ENCODE peak calls at places on chromosome 12, in six cellular contexts. One of them, this sample, is unnamed.

GRCh38 chr12:110067531-110067930 is 19.2 kb upstream of the C12orf76 start:
- DNase-seq in nephron progenitor cell: no peak
- DNase-seq in left ventricle myocardium inferior: no peak
- DNase-seq in fibroblast of lung: no peak
- DNase-seq in glutamatergic neuron: no peak
- DNase-seq in CD4-positive, alpha-beta T cell: no peak
- DNase-seq in this sample: no peak

GRCh38 chr12:84842406-84843013 is 70.1 kb downstream of the SLC6A15 start:
- DNase-seq in nephron progenitor cell: peak
- DNase-seq in left ventricle myocardium inferior: no peak
- DNase-seq in glutamatergic neuron: no peak
- DNase-seq in fibroblast of lung: peak
- DNase-seq in CD4-positive, alpha-beta T cell: no peak
- DNase-seq in this sample: peak

GRCh38 chr12:111991946-111992345 is 21.0 kb downstream of the TMEM116 start:
- DNase-seq in nephron progenitor cell: no peak
- DNase-seq in left ventricle myocardium inferior: no peak
- DNase-seq in glutamatergic neuron: no peak
- DNase-seq in CD4-positive, alpha-beta T cell: no peak
- DNase-seq in fibroblast of lung: peak
- DNase-seq in this sample: no peak

GRCh38 chr12:92762773-92763172 is 60.0 kb downstream of the PLEKHG7 start:
- DNase-seq in CD4-positive, alpha-beta T cell: no peak
- DNase-seq in left ventricle myocardium inferior: no peak
- DNase-seq in fibroblast of lung: peak
- DNase-seq in nephron progenitor cell: no peak
- DNase-seq in glutamatergic neuron: no peak
- DNase-seq in this sample: no peak

GRCh38 chr12:125069616-125070015 is 4.4 kb downstream of the AACS start:
- DNase-seq in CD4-positive, alpha-beta T cell: no peak
- DNase-seq in glutamatergic neuron: no peak
- DNase-seq in nephron progenitor cell: no peak
- DNase-seq in left ventricle myocardium inferior: no peak
- DNase-seq in fibroblast of lung: no peak
- DNase-seq in this sample: no peak

GRCh38 chr12:42987216-42987631 is 397.7 kb upstream of the PRICKLE1 start:
- DNase-seq in left ventricle myocardium inferior: no peak
- DNase-seq in fibroblast of lung: peak
- DNase-seq in glutamatergic neuron: no peak
- DNase-seq in nephron progenitor cell: peak
- DNase-seq in CD4-positive, alpha-beta T cell: no peak
- DNase-seq in this sample: no peak

GRCh38 chr12:89960607-89961394 is 252.2 kb upstream of the ATP2B1 start:
- DNase-seq in nephron progenitor cell: no peak
- DNase-seq in left ventricle myocardium inferior: no peak
- DNase-seq in glutamatergic neuron: no peak
- DNase-seq in fibroblast of lung: peak
- DNase-seq in CD4-positive, alpha-beta T cell: no peak
- DNase-seq in this sample: no peak

GRCh38 chr12:19245126-19245525 is 115.6 kb downstream of the PLEKHA5 start:
- DNase-seq in glutamatergic neuron: no peak
- DNase-seq in CD4-positive, alpha-beta T cell: no peak
- DNase-seq in fibroblast of lung: no peak
- DNase-seq in left ventricle myocardium inferior: no peak
- DNase-seq in nephron progenitor cell: no peak
- DNase-seq in this sample: no peak

GRCh38 chr12:94640134-94640928 is 10.0 kb downstream of the TMCC3 start:
- DNase-seq in CD4-positive, alpha-beta T cell: no peak
- DNase-seq in glutamatergic neuron: no peak
- DNase-seq in left ventricle myocardium inferior: no peak
- DNase-seq in nephron progenitor cell: no peak
- DNase-seq in fibroblast of lung: peak
- DNase-seq in this sample: no peak

GRCh38 chr12:93344876-93345275 is 32.8 kb upstream of the NUDT4 start:
- DNase-seq in CD4-positive, alpha-beta T cell: no peak
- DNase-seq in nephron progenitor cell: no peak
- DNase-seq in glutamatergic neuron: no peak
- DNase-seq in left ventricle myocardium inferior: no peak
- DNase-seq in fibroblast of lung: peak
- DNase-seq in this sample: no peak

GRCh38 chr12:46160081-46160980 is 108.5 kb downstream of the SLC38A1 start:
- DNase-seq in nephron progenitor cell: no peak
- DNase-seq in left ventricle myocardium inferior: no peak
- DNase-seq in CD4-positive, alpha-beta T cell: no peak
- DNase-seq in glutamatergic neuron: no peak
- DNase-seq in fibroblast of lung: peak
- DNase-seq in this sample: peak

GRCh38 chr12:119589087-119589486 is 4.5 kb upstream of the TMEM233 start:
- DNase-seq in left ventricle myocardium inferior: no peak
- DNase-seq in glutamatergic neuron: no peak
- DNase-seq in fibroblast of lung: peak
- DNase-seq in nephron progenitor cell: no peak
- DNase-seq in CD4-positive, alpha-beta T cell: no peak
- DNase-seq in this sample: no peak

GRCh38 chr12:109994262-109995175 is 1.6 kb downstream of the GIT2 start:
- DNase-seq in CD4-positive, alpha-beta T cell: no peak
- DNase-seq in nephron progenitor cell: no peak
- DNase-seq in glutamatergic neuron: no peak
- DNase-seq in left ventricle myocardium inferior: no peak
- DNase-seq in fibroblast of lung: no peak
- DNase-seq in this sample: no peak

GRCh38 chr12:14607561-14607960 is 39.9 kb upstream of the PLBD1 start:
- DNase-seq in CD4-positive, alpha-beta T cell: no peak
- DNase-seq in glutamatergic neuron: no peak
- DNase-seq in left ventricle myocardium inferior: no peak
- DNase-seq in fibroblast of lung: no peak
- DNase-seq in nephron progenitor cell: no peak
- DNase-seq in this sample: no peak

GRCh38 chr12:25960176-25960575 is 1.7 kb downstream of the RASSF8 start:
- DNase-seq in nephron progenitor cell: peak
- DNase-seq in fibroblast of lung: peak
- DNase-seq in glutamatergic neuron: peak
- DNase-seq in left ventricle myocardium inferior: peak
- DNase-seq in CD4-positive, alpha-beta T cell: no peak
- DNase-seq in this sample: no peak

GRCh38 chr12:110934093-110934852 is 13.9 kb upstream of the MYL2 start:
- DNase-seq in nephron progenitor cell: no peak
- DNase-seq in CD4-positive, alpha-beta T cell: no peak
- DNase-seq in left ventricle myocardium inferior: no peak
- DNase-seq in glutamatergic neuron: no peak
- DNase-seq in fibroblast of lung: peak
- DNase-seq in this sample: no peak

GRCh38 chr12:8562310-8562709 is 21.6 kb upstream of the CLEC4E start:
- DNase-seq in glutamatergic neuron: no peak
- DNase-seq in nephron progenitor cell: no peak
- DNase-seq in fibroblast of lung: no peak
- DNase-seq in left ventricle myocardium inferior: no peak
- DNase-seq in CD4-positive, alpha-beta T cell: no peak
- DNase-seq in this sample: no peak

GRCh38 chr12:6768385-6769002 is 2.3 kb downstream of the PTMS start:
- DNase-seq in fibroblast of lung: peak
- DNase-seq in nephron progenitor cell: no peak
- DNase-seq in CD4-positive, alpha-beta T cell: no peak
- DNase-seq in glutamatergic neuron: peak
- DNase-seq in left ventricle myocardium inferior: no peak
- DNase-seq in this sample: no peak

GRCh38 chr12:49567302-49567610 is 686 bp downstream of the MCRS1 start:
- DNase-seq in glutamatergic neuron: no peak
- DNase-seq in left ventricle myocardium inferior: no peak
- DNase-seq in fibroblast of lung: no peak
- DNase-seq in CD4-positive, alpha-beta T cell: no peak
- DNase-seq in nephron progenitor cell: no peak
- DNase-seq in this sample: no peak

GRCh38 chr12:105076913-105077312 is 7.3 kb downstream of the ALDH1L2 start:
- DNase-seq in CD4-positive, alpha-beta T cell: no peak
- DNase-seq in left ventricle myocardium inferior: no peak
- DNase-seq in fibroblast of lung: no peak
- DNase-seq in nephron progenitor cell: no peak
- DNase-seq in glutamatergic neuron: no peak
- DNase-seq in this sample: no peak

GRCh38 chr12:71440393-71441349 is 1.1 kb downstream of the LGR5 start:
- DNase-seq in nephron progenitor cell: peak
- DNase-seq in left ventricle myocardium inferior: no peak
- DNase-seq in fibroblast of lung: peak
- DNase-seq in glutamatergic neuron: peak
- DNase-seq in CD4-positive, alpha-beta T cell: no peak
- DNase-seq in this sample: no peak

GRCh38 chr12:120394483-120395367 is 25.8 kb upstream of the MSI1 start:
- DNase-seq in left ventricle myocardium inferior: no peak
- DNase-seq in fibroblast of lung: no peak
- DNase-seq in CD4-positive, alpha-beta T cell: no peak
- DNase-seq in glutamatergic neuron: peak
- DNase-seq in nephron progenitor cell: no peak
- DNase-seq in this sample: no peak

GRCh38 chr12:50215033-50215432 is 47.9 kb upstream of the CERS5 start:
- DNase-seq in left ventricle myocardium inferior: no peak
- DNase-seq in fibroblast of lung: peak
- DNase-seq in CD4-positive, alpha-beta T cell: no peak
- DNase-seq in nephron progenitor cell: no peak
- DNase-seq in glutamatergic neuron: no peak
- DNase-seq in this sample: no peak

GRCh38 chr12:117900561-117900960 is 68.2 kb downstream of the KSR2 start:
- DNase-seq in fibroblast of lung: peak
- DNase-seq in left ventricle myocardium inferior: no peak
- DNase-seq in CD4-positive, alpha-beta T cell: no peak
- DNase-seq in nephron progenitor cell: no peak
- DNase-seq in glutamatergic neuron: no peak
- DNase-seq in this sample: no peak

GRCh38 chr12:81573228-81573627 is 185.9 kb downstream of the PPFIA2 start:
- DNase-seq in glutamatergic neuron: no peak
- DNase-seq in left ventricle myocardium inferior: no peak
- DNase-seq in nephron progenitor cell: no peak
- DNase-seq in fibroblast of lung: peak
- DNase-seq in CD4-positive, alpha-beta T cell: no peak
- DNase-seq in this sample: no peak

GRCh38 chr12:7667025-7667575 is 1.4 kb upstream of the APOBEC1 start:
- DNase-seq in glutamatergic neuron: no peak
- DNase-seq in fibroblast of lung: no peak
- DNase-seq in left ventricle myocardium inferior: no peak
- DNase-seq in CD4-positive, alpha-beta T cell: no peak
- DNase-seq in nephron progenitor cell: no peak
- DNase-seq in this sample: no peak

GRCh38 chr12:124852329-124852831 is 11.3 kb downstream of the SCARB1 start:
- DNase-seq in glutamatergic neuron: no peak
- DNase-seq in nephron progenitor cell: no peak
- DNase-seq in CD4-positive, alpha-beta T cell: no peak
- DNase-seq in left ventricle myocardium inferior: peak
- DNase-seq in fibroblast of lung: no peak
- DNase-seq in this sample: no peak

GRCh38 chr12:2358986-2359658 is 306.3 kb downstream of the CACNA1C start:
- DNase-seq in left ventricle myocardium inferior: no peak
- DNase-seq in CD4-positive, alpha-beta T cell: no peak
- DNase-seq in fibroblast of lung: no peak
- DNase-seq in nephron progenitor cell: no peak
- DNase-seq in glutamatergic neuron: no peak
- DNase-seq in this sample: no peak
- TF ChIP-seq CTCF in left ventricle myocardium inferior: no peak
- TF ChIP-seq CTCF in CD4-positive, alpha-beta T cell: no peak
- TF ChIP-seq CTCF in fibroblast of lung: no peak
- TF ChIP-seq CTCF in nephron progenitor cell: no peak
- TF ChIP-seq CTCF in glutamatergic neuron: no peak
- TF ChIP-seq CTCF in this sample: no peak

GRCh38 chr12:51672334-51672733 is 81.3 kb downstream of the SCN8A start:
- DNase-seq in glutamatergic neuron: no peak
- DNase-seq in fibroblast of lung: peak
- DNase-seq in nephron progenitor cell: no peak
- DNase-seq in left ventricle myocardium inferior: no peak
- DNase-seq in CD4-positive, alpha-beta T cell: no peak
- DNase-seq in this sample: no peak

GRCh38 chr12:51676875-51677274 is 85.8 kb downstream of the SCN8A start:
- DNase-seq in glutamatergic neuron: no peak
- DNase-seq in left ventricle myocardium inferior: no peak
- DNase-seq in CD4-positive, alpha-beta T cell: no peak
- DNase-seq in fibroblast of lung: no peak
- DNase-seq in nephron progenitor cell: no peak
- DNase-seq in this sample: no peak

GRCh38 chr12:51675062-51675803 is 84.2 kb downstream of the SCN8A start:
- DNase-seq in nephron progenitor cell: no peak
- DNase-seq in glutamatergic neuron: no peak
- DNase-seq in CD4-positive, alpha-beta T cell: no peak
- DNase-seq in left ventricle myocardium inferior: no peak
- DNase-seq in fibroblast of lung: no peak
- DNase-seq in this sample: no peak

GRCh38 chr12:51683763-51684357 is 92.8 kb downstream of the SCN8A start:
- DNase-seq in CD4-positive, alpha-beta T cell: no peak
- DNase-seq in fibroblast of lung: peak
- DNase-seq in nephron progenitor cell: no peak
- DNase-seq in glutamatergic neuron: no peak
- DNase-seq in left ventricle myocardium inferior: no peak
- DNase-seq in this sample: peak

GRCh38 chr12:51678086-51678724 is 87.2 kb downstream of the SCN8A start:
- DNase-seq in glutamatergic neuron: peak
- DNase-seq in left ventricle myocardium inferior: no peak
- DNase-seq in nephron progenitor cell: peak
- DNase-seq in fibroblast of lung: peak
- DNase-seq in CD4-positive, alpha-beta T cell: no peak
- DNase-seq in this sample: peak
- TF ChIP-seq CTCF in glutamatergic neuron: peak
- TF ChIP-seq CTCF in left ventricle myocardium inferior: peak
- TF ChIP-seq CTCF in nephron progenitor cell: peak
- TF ChIP-seq CTCF in fibroblast of lung: peak
- TF ChIP-seq CTCF in CD4-positive, alpha-beta T cell: peak
- TF ChIP-seq CTCF in this sample: peak

DNA sequence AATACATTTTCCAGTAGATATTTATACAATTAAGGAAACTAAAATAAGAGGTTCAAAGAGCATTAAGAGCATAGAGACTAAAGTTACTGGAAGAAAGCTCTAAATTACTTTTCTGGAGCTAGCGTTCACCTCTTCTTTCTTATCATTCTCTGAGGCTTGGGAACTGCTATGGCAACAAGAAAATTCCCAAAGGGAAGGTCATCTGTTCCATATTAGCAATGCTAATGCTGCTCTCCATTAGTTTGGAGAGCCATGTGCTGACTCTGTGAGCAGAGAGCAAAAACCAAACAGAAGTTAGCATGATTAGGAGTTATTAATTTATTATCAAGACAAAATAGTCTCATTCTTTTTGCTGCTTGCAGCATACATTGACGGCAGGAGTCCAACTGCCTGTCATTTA is 143.1 kb upstream of the SLC16A7 start:
- DNase-seq in glutamatergic neuron: no peak
- DNase-seq in CD4-positive, alpha-beta T cell: no peak
- DNase-seq in left ventricle myocardium inferior: no peak
- DNase-seq in fibroblast of lung: peak
- DNase-seq in nephron progenitor cell: no peak
- DNase-seq in this sample: peak
- TF ChIP-seq CTCF in glutamatergic neuron: no peak
- TF ChIP-seq CTCF in CD4-positive, alpha-beta T cell: no peak
- TF ChIP-seq CTCF in left ventricle myocardium inferior: no peak
- TF ChIP-seq CTCF in fibroblast of lung: no peak
- TF ChIP-seq CTCF in nephron progenitor cell: no peak
- TF ChIP-seq CTCF in this sample: no peak

DNA sequence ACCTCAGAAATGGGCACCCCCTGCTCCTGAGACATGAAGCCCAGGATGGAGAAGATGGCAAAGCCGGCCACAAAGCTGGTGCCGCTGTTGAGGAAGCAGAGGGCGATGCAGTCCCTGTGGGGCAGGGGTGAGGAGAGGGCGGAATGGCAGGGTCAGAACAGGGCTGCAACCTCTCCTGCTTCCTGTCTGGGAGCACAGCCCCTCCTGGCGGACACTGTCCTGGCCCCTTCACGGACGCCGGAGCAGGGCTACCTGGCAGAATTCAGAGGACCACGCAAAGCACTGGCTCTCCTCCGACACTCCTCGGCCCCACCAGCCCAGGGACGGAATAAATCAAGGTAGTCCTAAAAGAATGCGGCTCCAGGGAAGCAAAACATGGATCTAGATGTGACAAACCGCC is 12.4 kb upstream of the SLC6A12 start:
- DNase-seq in nephron progenitor cell: no peak
- DNase-seq in fibroblast of lung: no peak
- DNase-seq in glutamatergic neuron: no peak
- DNase-seq in CD4-positive, alpha-beta T cell: no peak
- DNase-seq in left ventricle myocardium inferior: no peak
- DNase-seq in this sample: no peak
- TF ChIP-seq CTCF in nephron progenitor cell: no peak
- TF ChIP-seq CTCF in fibroblast of lung: no peak
- TF ChIP-seq CTCF in glutamatergic neuron: no peak
- TF ChIP-seq CTCF in CD4-positive, alpha-beta T cell: no peak
- TF ChIP-seq CTCF in left ventricle myocardium inferior: no peak
- TF ChIP-seq CTCF in this sample: no peak